ENCODE peak calls at places on chromosome 4, in four cellular contexts. One of them, this sample, is unnamed.

GRCh38 chr4:38837849-38838248 is 18.8 kb downstream of the TLR6 start:
- DNase-seq in H1: no peak
- DNase-seq in AG09309: no peak
- DNase-seq in Peyer's patch: no peak
- DNase-seq in this sample: no peak

GRCh38 chr4:6546681-6547447 is 28.1 kb upstream of the MAN2B2 start:
- DNase-seq in Peyer's patch: peak
- DNase-seq in H1: peak
- DNase-seq in AG09309: peak
- DNase-seq in this sample: peak

GRCh38 chr4:185134176-185134869 is 8.7 kb upstream of the SLC25A4 start:
- DNase-seq in Peyer's patch: no peak
- DNase-seq in H1: no peak
- DNase-seq in AG09309: peak
- DNase-seq in this sample: no peak

GRCh38 chr4:82044141-82044993 is 329.4 kb downstream of the HNRNPD start:
- DNase-seq in AG09309: no peak
- DNase-seq in H1: peak
- DNase-seq in Peyer's patch: peak
- DNase-seq in this sample: peak

GRCh38 chr4:8117278-8117682 is 41.3 kb downstream of the ABLIM2 start:
- DNase-seq in H1: peak
- DNase-seq in Peyer's patch: peak
- DNase-seq in AG09309: no peak
- DNase-seq in this sample: no peak

GRCh38 chr4:80171251-80171650 is 26.1 kb upstream of the PRDM8 start:
- DNase-seq in Peyer's patch: no peak
- DNase-seq in AG09309: peak
- DNase-seq in H1: no peak
- DNase-seq in this sample: no peak

GRCh38 chr4:168334053-168334452 is 15.5 kb upstream of the DDX60 start:
- DNase-seq in AG09309: no peak
- DNase-seq in H1: no peak
- DNase-seq in Peyer's patch: no peak
- DNase-seq in this sample: no peak

GRCh38 chr4:69984030-69984443 is 11.7 kb upstream of the STATH start:
- DNase-seq in H1: no peak
- DNase-seq in Peyer's patch: no peak
- DNase-seq in AG09309: no peak
- DNase-seq in this sample: no peak

GRCh38 chr4:155999743-156000142 is 46.1 kb upstream of the CTSO start:
- DNase-seq in Peyer's patch: no peak
- DNase-seq in H1: peak
- DNase-seq in AG09309: no peak
- DNase-seq in this sample: no peak

GRCh38 chr4:167966161-167966560 is 126.2 kb upstream of the ANXA10 start:
- DNase-seq in Peyer's patch: no peak
- DNase-seq in AG09309: no peak
- DNase-seq in H1: no peak
- DNase-seq in this sample: no peak

GRCh38 chr4:30413915-30414314 is 306.3 kb upstream of the PCDH7 start:
- DNase-seq in Peyer's patch: no peak
- DNase-seq in H1: no peak
- DNase-seq in AG09309: no peak
- DNase-seq in this sample: no peak

GRCh38 chr4:107858158-107858742 is 33.5 kb downstream of the SGMS2 start:
- DNase-seq in AG09309: no peak
- DNase-seq in Peyer's patch: no peak
- DNase-seq in H1: no peak
- DNase-seq in this sample: no peak

GRCh38 chr4:26088433-26088928 is 174.5 kb downstream of the SMIM20 start:
- DNase-seq in H1: no peak
- DNase-seq in AG09309: peak
- DNase-seq in Peyer's patch: no peak
- DNase-seq in this sample: no peak

GRCh38 chr4:108356209-108356535 is 187.4 kb upstream of the LEF1 start:
- DNase-seq in Peyer's patch: no peak
- DNase-seq in H1: no peak
- DNase-seq in AG09309: no peak
- DNase-seq in this sample: no peak

GRCh38 chr4:77959566-77960338 is 97.1 kb downstream of the MRPL1 start:
- DNase-seq in H1: no peak
- DNase-seq in AG09309: peak
- DNase-seq in Peyer's patch: no peak
- DNase-seq in this sample: no peak

GRCh38 chr4:78585633-78586032 is 34.1 kb downstream of the ANXA3 start:
- DNase-seq in H1: no peak
- DNase-seq in Peyer's patch: no peak
- DNase-seq in AG09309: no peak
- DNase-seq in this sample: no peak

GRCh38 chr4:24995346-24995745 is 35.4 kb downstream of the LGI2 start:
- DNase-seq in Peyer's patch: no peak
- DNase-seq in H1: no peak
- DNase-seq in AG09309: no peak
- DNase-seq in this sample: no peak

GRCh38 chr4:24928708-24929107 is 15.9 kb upstream of the CCDC149 start:
- DNase-seq in H1: no peak
- DNase-seq in AG09309: no peak
- DNase-seq in Peyer's patch: no peak
- DNase-seq in this sample: no peak

GRCh38 chr4:145545538-145546224 is 64.0 kb downstream of the SMAD1 start:
- DNase-seq in AG09309: peak
- DNase-seq in H1: no peak
- DNase-seq in Peyer's patch: no peak
- DNase-seq in this sample: peak

GRCh38 chr4:140926672-140927071 is 170.5 kb upstream of the TBC1D9 start:
- DNase-seq in H1: no peak
- DNase-seq in AG09309: no peak
- DNase-seq in Peyer's patch: no peak
- DNase-seq in this sample: no peak

GRCh38 chr4:20037745-20038144 is 214.0 kb upstream of the SLIT2 start:
- DNase-seq in H1: no peak
- DNase-seq in AG09309: no peak
- DNase-seq in Peyer's patch: no peak
- DNase-seq in this sample: no peak

GRCh38 chr4:176793060-176793605 is 411 bp upstream of the VEGFC start:
- DNase-seq in H1: no peak
- DNase-seq in Peyer's patch: no peak
- DNase-seq in AG09309: no peak
- DNase-seq in this sample: no peak

GRCh38 chr4:181592221-181592745 is 650.9 kb upstream of the TENM3 start:
- DNase-seq in Peyer's patch: no peak
- DNase-seq in H1: no peak
- DNase-seq in AG09309: no peak
- DNase-seq in this sample: no peak

GRCh38 chr4:24638396-24638875 is 54.1 kb upstream of the DHX15 start:
- DNase-seq in Peyer's patch: no peak
- DNase-seq in AG09309: no peak
- DNase-seq in H1: no peak
- DNase-seq in this sample: no peak

GRCh38 chr4:7241587-7242125 is 49.3 kb downstream of the SORCS2 start:
- DNase-seq in Peyer's patch: no peak
- DNase-seq in AG09309: no peak
- DNase-seq in H1: no peak
- DNase-seq in this sample: no peak

GRCh38 chr4:152266831-152267480 is 268.9 kb downstream of the FBXW7 start:
- DNase-seq in Peyer's patch: no peak
- DNase-seq in AG09309: no peak
- DNase-seq in H1: no peak
- DNase-seq in this sample: no peak

GRCh38 chr4:152267811-152268210 is 268.1 kb downstream of the FBXW7 start:
- DNase-seq in Peyer's patch: no peak
- DNase-seq in AG09309: no peak
- DNase-seq in H1: no peak
- DNase-seq in this sample: no peak

GRCh38 chr4:152264106-152264505 is 271.8 kb downstream of the FBXW7 start:
- DNase-seq in Peyer's patch: no peak
- DNase-seq in H1: no peak
- DNase-seq in AG09309: no peak
- DNase-seq in this sample: no peak

GRCh38 chr4:152269448-152270191 is 266.3 kb downstream of the FBXW7 start:
- DNase-seq in H1: no peak
- DNase-seq in AG09309: no peak
- DNase-seq in Peyer's patch: no peak
- DNase-seq in this sample: no peak

GRCh38 chr4:152265149-152265621 is 270.7 kb downstream of the FBXW7 start:
- DNase-seq in H1: no peak
- DNase-seq in Peyer's patch: no peak
- DNase-seq in AG09309: peak
- DNase-seq in this sample: no peak
- H3K4me3 ChIP-seq in H1: no peak
- H3K4me3 ChIP-seq in Peyer's patch: no peak
- H3K4me3 ChIP-seq in AG09309: no peak
- H3K4me3 ChIP-seq in this sample: no peak

GRCh38 chr4:119050501-119051090 is 85.0 kb upstream of the MYOZ2 start:
- DNase-seq in Peyer's patch: no peak
- DNase-seq in AG09309: no peak
- DNase-seq in H1: no peak
- DNase-seq in this sample: no peak
- TF ChIP-seq CTCF in Peyer's patch: no peak
- TF ChIP-seq CTCF in AG09309: no peak
- TF ChIP-seq CTCF in H1: no peak
- TF ChIP-seq CTCF in this sample: no peak

DNA sequence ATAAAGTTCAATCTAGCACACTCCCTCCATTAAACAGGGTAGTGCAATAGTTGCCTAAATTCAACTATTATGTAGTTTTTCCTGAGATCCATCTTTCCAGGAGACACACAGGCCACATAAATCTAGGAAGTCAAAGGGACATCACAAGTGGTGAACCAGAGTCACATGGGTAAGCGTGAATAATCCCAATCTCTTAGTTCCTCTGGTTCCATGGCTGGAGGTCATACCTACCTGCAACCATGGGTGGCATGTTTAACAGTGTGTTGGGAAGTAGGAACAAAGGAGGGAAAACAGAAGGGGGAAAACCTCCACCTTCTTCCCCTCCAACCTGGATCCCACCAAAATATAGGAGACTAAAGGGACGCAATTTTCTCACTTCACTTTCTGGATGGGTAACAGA is 2651.6 kb downstream of the ARAP2 start:
- DNase-seq in AG09309: no peak
- DNase-seq in Peyer's patch: no peak
- DNase-seq in H1: no peak
- DNase-seq in this sample: no peak
- H3K4me3 ChIP-seq in AG09309: no peak
- H3K4me3 ChIP-seq in Peyer's patch: no peak
- H3K4me3 ChIP-seq in H1: no peak
- H3K4me3 ChIP-seq in this sample: no peak

DNA sequence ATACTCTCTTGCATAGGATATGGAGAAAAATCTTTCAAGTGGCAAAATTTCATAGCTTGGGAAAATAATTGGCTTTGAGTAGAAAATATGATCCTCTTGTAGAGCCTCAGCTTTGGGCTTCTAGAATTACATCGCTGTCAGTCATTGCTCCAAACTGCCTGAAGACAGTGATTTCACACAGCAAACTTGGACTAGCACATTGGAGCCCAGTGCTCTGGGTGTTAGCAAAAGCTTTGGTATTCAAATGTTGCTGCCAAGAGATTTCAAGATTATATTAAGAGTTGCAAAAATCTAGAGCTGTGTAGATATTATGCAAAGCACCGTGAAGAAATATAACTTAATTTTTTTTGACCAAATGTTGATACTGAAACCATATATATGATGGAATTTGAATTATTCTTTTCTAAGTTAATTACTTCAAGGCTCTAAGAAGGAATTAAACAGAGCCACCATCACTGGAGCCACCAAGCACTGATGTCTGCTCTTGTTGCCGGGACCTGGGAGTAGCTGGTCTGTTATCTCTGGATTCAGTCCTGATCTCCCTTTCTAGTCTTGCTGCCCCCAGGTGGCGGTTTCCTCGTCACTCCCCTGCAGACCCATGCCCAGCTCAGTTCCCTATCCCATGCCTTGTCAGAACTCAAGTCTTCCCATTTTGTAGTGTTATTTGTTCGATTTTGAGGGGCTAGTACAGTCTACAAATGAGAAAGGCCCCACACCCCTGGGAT is 260.7 kb upstream of the SFRP2 start:
- DNase-seq in AG09309: peak
- DNase-seq in Peyer's patch: no peak
- DNase-seq in H1: peak
- DNase-seq in this sample: no peak
- TF ChIP-seq CTCF in AG09309: no peak
- TF ChIP-seq CTCF in Peyer's patch: no peak
- TF ChIP-seq CTCF in H1: peak
- TF ChIP-seq CTCF in this sample: no peak

DNA sequence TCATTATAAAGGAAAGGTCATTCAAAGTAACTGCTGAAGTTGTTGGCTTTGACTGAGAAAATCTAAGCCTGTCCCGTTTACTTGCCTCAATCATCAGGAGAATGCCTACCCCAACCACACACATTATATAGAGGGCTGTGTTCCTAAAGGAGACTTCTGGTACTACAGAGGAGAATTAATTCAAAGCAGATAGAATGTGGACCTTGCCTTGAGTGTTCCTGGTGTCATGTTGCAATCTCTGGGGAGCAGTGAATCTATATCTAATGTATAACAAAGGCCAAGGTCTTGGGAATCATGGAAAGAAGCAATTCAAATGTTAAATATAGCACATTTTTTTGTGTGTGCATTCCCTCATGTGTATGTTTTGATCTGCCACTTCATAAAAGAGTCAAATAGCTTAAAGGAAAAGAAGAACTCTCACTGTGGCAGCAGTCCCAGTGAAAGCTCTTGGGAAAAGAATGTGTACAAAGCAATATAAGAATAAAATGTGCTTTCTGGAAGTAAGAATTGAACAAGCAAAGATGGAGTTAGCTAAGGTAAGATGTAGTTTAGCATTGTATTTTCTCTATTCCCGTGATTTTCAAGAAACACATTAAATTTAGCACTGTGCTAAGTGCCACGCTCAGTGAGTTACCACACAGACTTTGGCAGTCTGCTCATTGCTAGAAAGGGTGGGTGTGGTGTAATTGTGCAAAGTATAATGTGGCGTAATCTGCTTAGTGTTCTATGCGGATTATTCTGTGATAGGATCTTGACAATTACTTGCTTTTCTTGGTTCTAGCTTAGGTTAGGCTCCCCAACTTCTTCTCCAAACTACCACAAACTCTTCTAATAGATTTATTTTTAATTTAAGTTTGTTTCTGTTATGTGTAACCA is 13.7 kb downstream of the ADH6 start:
- DNase-seq in H1: no peak
- DNase-seq in Peyer's patch: peak
- DNase-seq in AG09309: no peak
- DNase-seq in this sample: no peak
- H3K4me3 ChIP-seq in H1: no peak
- H3K4me3 ChIP-seq in Peyer's patch: no peak
- H3K4me3 ChIP-seq in AG09309: no peak
- H3K4me3 ChIP-seq in this sample: no peak

GRCh38 chr4:187993827-187994226 is 1.7 kb upstream of the ZFP42 start:
- DNase-seq in AG09309: no peak
- DNase-seq in Peyer's patch: no peak
- DNase-seq in H1: peak
- DNase-seq in this sample: no peak
- TF ChIP-seq CTCF in AG09309: peak
- TF ChIP-seq CTCF in Peyer's patch: no peak
- TF ChIP-seq CTCF in H1: peak
- TF ChIP-seq CTCF in this sample: no peak

This sample was measured in lung.